ENCODE peak calls at places on chromosomes 4 and X, in five cellular contexts. One of them, this sample, is unnamed.

GRCh38 chrX:40844476-40844875 is 109.1 kb upstream of the MED14 start:
- DNase-seq in fibroblast of lung: peak; percentile 56
- DNase-seq in WERI-Rb-1: no peak
- DNase-seq in GM13977: no peak
- DNase-seq in T-helper 9 cell: no peak
- DNase-seq in this sample: no peak

GRCh38 chr4:6204098-6204497 is 3.7 kb upstream of the JAKMIP1 start:
- DNase-seq in T-helper 9 cell: no peak
- DNase-seq in WERI-Rb-1: no peak
- DNase-seq in fibroblast of lung: no peak
- DNase-seq in GM13977: no peak
- DNase-seq in this sample: no peak

GRCh38 chrX:154734101-154734781 is 16.6 kb downstream of the GAB3 start:
- DNase-seq in fibroblast of lung: peak; percentile 77
- DNase-seq in WERI-Rb-1: no peak
- DNase-seq in GM13977: no peak
- DNase-seq in T-helper 9 cell: no peak
- DNase-seq in this sample: no peak

GRCh38 chr4:129064717-129065116 is 28.6 kb downstream of the SCLT1 start:
- DNase-seq in WERI-Rb-1: no peak
- DNase-seq in T-helper 9 cell: no peak
- DNase-seq in GM13977: no peak
- DNase-seq in fibroblast of lung: peak; percentile 76
- DNase-seq in this sample: no peak

GRCh38 chr4:163967263-163967662 is 472.8 kb downstream of the TMA16 start:
- DNase-seq in T-helper 9 cell: no peak
- DNase-seq in WERI-Rb-1: no peak
- DNase-seq in fibroblast of lung: no peak
- DNase-seq in GM13977: no peak
- DNase-seq in this sample: no peak

GRCh38 chr4:42397635-42398447 is 553 bp downstream of the SHISA3 start:
- DNase-seq in fibroblast of lung: peak; percentile 37
- DNase-seq in T-helper 9 cell: no peak
- DNase-seq in WERI-Rb-1: peak; percentile 52
- DNase-seq in GM13977: peak; percentile 46
- DNase-seq in this sample: peak; percentile 29

GRCh38 chr4:40427138-40427537 is 92.0 kb downstream of the CHRNA9 start:
- DNase-seq in WERI-Rb-1: no peak
- DNase-seq in GM13977: no peak
- DNase-seq in T-helper 9 cell: no peak
- DNase-seq in fibroblast of lung: no peak
- DNase-seq in this sample: no peak

GRCh38 chrX:149825424-149825823 is 43.7 kb downstream of the MAGEA9 start:
- DNase-seq in fibroblast of lung: no peak
- DNase-seq in T-helper 9 cell: peak; percentile 24
- DNase-seq in WERI-Rb-1: peak; percentile 58
- DNase-seq in GM13977: no peak
- DNase-seq in this sample: peak; percentile 3

GRCh38 chr4:66769436-66769835 is 775.9 kb downstream of the CENPC start:
- DNase-seq in fibroblast of lung: peak; percentile 1
- DNase-seq in WERI-Rb-1: no peak
- DNase-seq in T-helper 9 cell: no peak
- DNase-seq in GM13977: no peak
- DNase-seq in this sample: no peak

GRCh38 chr4:166499820-166500219 is 626.8 kb downstream of the TLL1 start:
- DNase-seq in WERI-Rb-1: no peak
- DNase-seq in fibroblast of lung: no peak
- DNase-seq in GM13977: no peak
- DNase-seq in T-helper 9 cell: no peak
- DNase-seq in this sample: no peak

GRCh38 chr4:94757192-94758140 is at the start of gene BMPR1B:
- DNase-seq in WERI-Rb-1: peak; percentile 69
- DNase-seq in GM13977: no peak
- DNase-seq in T-helper 9 cell: no peak
- DNase-seq in fibroblast of lung: peak; percentile 77
- DNase-seq in this sample: no peak

GRCh38 chr4:154078504-154079350 is 289.8 kb upstream of the SFRP2 start:
- DNase-seq in WERI-Rb-1: no peak
- DNase-seq in GM13977: no peak
- DNase-seq in T-helper 9 cell: no peak
- DNase-seq in fibroblast of lung: no peak
- DNase-seq in this sample: no peak

GRCh38 chr4:134018845-134019244 is 182.7 kb downstream of the PABPC4L start:
- DNase-seq in WERI-Rb-1: no peak
- DNase-seq in GM13977: no peak
- DNase-seq in fibroblast of lung: peak; percentile 63
- DNase-seq in T-helper 9 cell: no peak
- DNase-seq in this sample: no peak

GRCh38 chr4:38174811-38175210 is 214.6 kb downstream of the PTTG2 start:
- DNase-seq in WERI-Rb-1: no peak
- DNase-seq in GM13977: no peak
- DNase-seq in fibroblast of lung: peak; percentile 39
- DNase-seq in T-helper 9 cell: no peak
- DNase-seq in this sample: no peak

GRCh38 chr4:74038161-74039064 is at the start of gene CXCL3:
- DNase-seq in fibroblast of lung: peak; percentile 40
- DNase-seq in GM13977: peak; percentile 7
- DNase-seq in WERI-Rb-1: peak; percentile 76
- DNase-seq in T-helper 9 cell: no peak
- DNase-seq in this sample: peak; percentile 4

GRCh38 chr4:121070696-121071639 is 1.4 kb downstream of the NDNF start:
- DNase-seq in GM13977: no peak
- DNase-seq in T-helper 9 cell: no peak
- DNase-seq in WERI-Rb-1: peak; percentile 84
- DNase-seq in fibroblast of lung: peak; percentile 39
- DNase-seq in this sample: no peak

GRCh38 chr4:17605236-17605635 is 9.2 kb upstream of the MED28 start:
- DNase-seq in T-helper 9 cell: no peak
- DNase-seq in GM13977: no peak
- DNase-seq in WERI-Rb-1: no peak
- DNase-seq in fibroblast of lung: no peak
- DNase-seq in this sample: no peak

GRCh38 chrX:14354541-14354940 is 174.8 kb upstream of the GLRA2 start:
- DNase-seq in T-helper 9 cell: no peak
- DNase-seq in WERI-Rb-1: no peak
- DNase-seq in fibroblast of lung: no peak
- DNase-seq in GM13977: no peak
- DNase-seq in this sample: no peak

GRCh38 chr4:54806351-54806750 is 148.6 kb downstream of the KIT start:
- DNase-seq in fibroblast of lung: no peak
- DNase-seq in WERI-Rb-1: no peak
- DNase-seq in T-helper 9 cell: no peak
- DNase-seq in GM13977: no peak
- DNase-seq in this sample: no peak

GRCh38 chr4:26878729-26879415 is 18.2 kb downstream of the STIM2 start:
- DNase-seq in T-helper 9 cell: no peak
- DNase-seq in GM13977: no peak
- DNase-seq in WERI-Rb-1: no peak
- DNase-seq in fibroblast of lung: peak; percentile 55
- DNase-seq in this sample: no peak

GRCh38 chrX:50107470-50107869 is 93.3 kb downstream of the AKAP4 start:
- DNase-seq in T-helper 9 cell: no peak
- DNase-seq in GM13977: no peak
- DNase-seq in fibroblast of lung: no peak
- DNase-seq in WERI-Rb-1: no peak
- DNase-seq in this sample: no peak

GRCh38 chr4:102687373-102687981 is 73.3 kb downstream of the MANBA start:
- DNase-seq in fibroblast of lung: peak; percentile 75
- DNase-seq in WERI-Rb-1: no peak
- DNase-seq in GM13977: peak; percentile 32
- DNase-seq in T-helper 9 cell: no peak
- DNase-seq in this sample: peak; percentile 10

GRCh38 chr4:10013722-10014121 is 7.6 kb downstream of the SLC2A9 start:
- DNase-seq in WERI-Rb-1: peak; percentile 81
- DNase-seq in T-helper 9 cell: no peak
- DNase-seq in GM13977: peak; percentile 68
- DNase-seq in fibroblast of lung: no peak
- DNase-seq in this sample: peak; percentile 41

GRCh38 chr4:3480528-3481112 is 17.5 kb downstream of the DOK7 start:
- DNase-seq in fibroblast of lung: peak; percentile 44
- DNase-seq in WERI-Rb-1: peak; percentile 91
- DNase-seq in GM13977: peak; percentile 92
- DNase-seq in T-helper 9 cell: peak; percentile 67
- DNase-seq in this sample: peak; percentile 80

GRCh38 chr4:52548818-52549570 is 110.1 kb downstream of the USP46 start:
- DNase-seq in WERI-Rb-1: no peak
- DNase-seq in fibroblast of lung: no peak
- DNase-seq in T-helper 9 cell: no peak
- DNase-seq in GM13977: no peak
- DNase-seq in this sample: no peak

This sample was measured in germinal center.